ENCODE peak calls at places on chromosome 11, in eight cellular contexts. M is HL-60, H is endodermal cell, A is brain microvascular endothelial cell, S is transverse colon, L is RWPE1, P is D721Med, V is GM13977. C is an unnamed sample.

GRCh38 chr11:129117595-129118350 is 74.4 kb downstream of the ARHGAP32 start:
- DNase-seq in A (peak), V (peak), P (no peak), S (peak), M (peak), L (peak), H (peak), C (no peak)

GRCh38 chr11:63829823-63830489 is 9.0 kb upstream of the MARK2 start:
- DNase-seq in A (peak), S (no peak), H (peak), P (no peak), M (no peak), V (no peak), L (no peak), C (no peak)

GRCh38 chr11:64714664-64715063 is 8.3 kb downstream of the NRXN2 start:
- DNase-seq in A (no peak), L (no peak), H (no peak), S (no peak), P (no peak), M (no peak), V (no peak), C (no peak)

GRCh38 chr11:46916669-46917108 is 1.7 kb downstream of the LRP4 start:
- DNase-seq in S (peak), H (peak), P (no peak), M (peak), V (peak), L (peak), A (peak), C (no peak)

GRCh38 chr11:120182357-120182756 is 28.5 kb upstream of the OAF start:
- DNase-seq in L (no peak), P (no peak), A (no peak), H (no peak), M (no peak), V (no peak), S (no peak), C (no peak)

GRCh38 chr11:70494559-70495350 is 96.4 kb downstream of the CTTN start:
- DNase-seq in H (no peak), S (no peak), M (no peak), A (no peak), V (no peak), L (no peak), P (no peak), C (peak)

GRCh38 chr11:126090452-126090851 is 27.8 kb upstream of the CDON start:
- DNase-seq in L (no peak), S (no peak), A (no peak), V (no peak), P (no peak), M (no peak), H (no peak), C (no peak)

GRCh38 chr11:127789887-127790286 is 789.3 kb upstream of the KIRREL3 start:
- DNase-seq in L (peak), P (no peak), A (peak), M (peak), S (peak), V (no peak), H (peak), C (no peak)

GRCh38 chr11:68976563-68976962 is 4.2 kb downstream of the MRGPRD start:
- DNase-seq in P (no peak), V (no peak), L (no peak), H (no peak), A (no peak), S (peak), M (no peak), C (no peak)

GRCh38 chr11:47021965-47022364 is 85.4 kb downstream of the CSTPP1 start:
- DNase-seq in A (no peak), M (no peak), V (no peak), L (no peak), S (no peak), P (no peak), H (no peak), C (no peak)

GRCh38 chr11:69524291-69524882 is 42.9 kb downstream of the LINC01488 start:
- DNase-seq in P (no peak), S (no peak), H (peak), M (no peak), A (no peak), L (peak), V (no peak), C (peak)

GRCh38 chr11:19307498-19307897 is 66.8 kb upstream of the E2F8 start:
- DNase-seq in S (no peak), V (no peak), P (no peak), M (no peak), A (no peak), L (no peak), H (no peak), C (no peak)

GRCh38 chr11:92329644-92330043 is 105.0 kb downstream of the FAT3 start:
- DNase-seq in L (peak), P (no peak), S (no peak), M (no peak), A (peak), H (no peak), V (no peak), C (no peak)

GRCh38 chr11:8099291-8099899 is 18.4 kb downstream of the TUB start:
- DNase-seq in M (peak), H (peak), P (no peak), L (peak), A (peak), S (peak), V (peak), C (no peak)

GRCh38 chr11:107840120-107840479 is 18.5 kb downstream of the SLC35F2 start:
- DNase-seq in P (no peak), L (no peak), H (peak), V (no peak), S (peak), A (no peak), M (peak), C (no peak)

GRCh38 chr11:94178331-94178730 is 49.7 kb downstream of the PANX1 start:
- DNase-seq in M (no peak), A (no peak), L (no peak), S (peak), H (no peak), V (no peak), P (no peak), C (no peak)

GRCh38 chr11:57260937-57261783 is 24.1 kb upstream of the APLNR start:
- DNase-seq in A (no peak), H (no peak), P (no peak), S (no peak), M (no peak), L (no peak), V (no peak), C (no peak)

GRCh38 chr11:128624269-128625170 is 37.2 kb upstream of the ETS1 start:
- DNase-seq in P (no peak), A (no peak), H (peak), S (peak), V (peak), M (peak), L (no peak), C (no peak)

GRCh38 chr11:31819533-31820437 is 8.7 kb upstream of the PAX6 start:
- DNase-seq in S (no peak), V (peak), M (no peak), P (no peak), A (no peak), H (peak), L (no peak), C (no peak)

GRCh38 chr11:126740857-126741256 is 259.7 kb downstream of the KIRREL3 start:
- DNase-seq in A (no peak), V (no peak), H (no peak), M (no peak), L (no peak), S (no peak), P (no peak), C (no peak)

GRCh38 chr11:117099681-117100080 is 1.5 kb upstream of the SIK3 start:
- DNase-seq in V (no peak), P (no peak), S (no peak), M (no peak), A (no peak), H (no peak), L (no peak), C (no peak)

GRCh38 chr11:119619665-119620064 is 109.3 kb downstream of the NECTIN1 start:
- DNase-seq in V (no peak), M (no peak), P (no peak), L (no peak), S (no peak), A (no peak), H (no peak), C (no peak)

GRCh38 chr11:122393209-122393850 is 262.2 kb upstream of the UBASH3B start:
- DNase-seq in P (no peak), A (no peak), S (no peak), L (no peak), H (no peak), M (peak), V (no peak), C (no peak)

GRCh38 chr11:95849087-95849825 is 59.0 kb downstream of the CEP57 start:
- DNase-seq in P (no peak), V (peak), L (peak), M (peak), A (peak), S (peak), H (peak), C (no peak)

GRCh38 chr11:37503411-37504065 is 905.5 kb upstream of the RAG2 start:
- DNase-seq in H (no peak), S (no peak), P (no peak), L (no peak), A (no peak), V (no peak), M (no peak), C (no peak)

GRCh38 chr11:48052183-48053040 is 72.1 kb downstream of the PTPRJ start:
- DNase-seq in M (no peak), P (no peak), L (peak), A (peak), S (peak), H (peak), V (no peak), C (no peak)

GRCh38 chr11:40292636-40293585 is 1166.5 kb downstream of the LRRC4C start:
- DNase-seq in H (no peak), M (no peak), L (peak), A (no peak), V (no peak), S (no peak), P (no peak), C (no peak)

GRCh38 chr11:69516526-69516925 is 35.1 kb downstream of the LINC01488 start:
- DNase-seq in V (no peak), A (no peak), M (no peak), L (no peak), P (no peak), S (no peak), H (no peak), C (no peak)

GRCh38 chr11:120133216-120134105 is 4.5 kb downstream of the TRIM29 start:
- DNase-seq in M (no peak), L (no peak), S (peak), P (no peak), V (no peak), A (no peak), H (no peak), C (no peak)

GRCh38 chr11:26649884-26650283 is 72.0 kb downstream of the SLC5A12 start:
- DNase-seq in L (peak), M (peak), P (no peak), A (peak), S (peak), V (peak), H (peak), C (no peak)

GRCh38 chr11:110752890-110753289 is 40.7 kb upstream of the ARHGAP20 start:
- DNase-seq in P (no peak), M (no peak), A (no peak), H (no peak), L (no peak), S (no peak), V (no peak), C (no peak)

GRCh38 chr11:88818978-88819377 is 246.8 kb downstream of the GRM5 start:
- DNase-seq in H (no peak), A (no peak), P (no peak), V (no peak), S (no peak), M (no peak), L (no peak), C (no peak)

GRCh38 chr11:62120001-62120400 is 3.8 kb upstream of the INCENP start:
- DNase-seq in L (no peak), M (no peak), A (no peak), H (no peak), P (no peak), S (no peak), V (no peak), C (no peak)

GRCh38 chr11:854601-855342 is 12.1 kb downstream of the TSPAN4 start:
- DNase-seq in L (no peak), A (no peak), S (no peak), M (no peak), P (no peak), H (no peak), V (no peak), C (no peak)

GRCh38 chr11:34830035-34830434 is 86.1 kb downstream of the APIP start:
- DNase-seq in L (no peak), A (no peak), P (no peak), M (no peak), S (no peak), H (no peak), V (no peak), C (no peak)

GRCh38 chr11:130322126-130322525 is 7.4 kb upstream of the ZBTB44 start:
- DNase-seq in L (no peak), V (no peak), P (no peak), A (no peak), H (no peak), M (no peak), S (no peak), C (no peak)
- TF ChIP-seq CTCF in L (no peak), V (no peak), P (no peak), A (no peak), H (no peak), M (no peak), S (no peak), C (no peak)

GRCh38 chr11:74777038-74777437 is 28.4 kb downstream of the RNF169 start:
- DNase-seq in L (no peak), P (no peak), A (no peak), M (no peak), S (no peak), V (no peak), H (no peak), C (no peak)
- TF ChIP-seq CTCF in L (no peak), P (no peak), A (no peak), M (no peak), S (no peak), V (no peak), H (no peak), C (no peak)

GRCh38 chr11:113907155-113907554 is 2.6 kb downstream of the HTR3B start:
- DNase-seq in M (no peak), L (no peak), V (no peak), H (peak), A (no peak), S (no peak), P (no peak), C (no peak)

GRCh38 chr11:113906515-113906914 is 1.9 kb downstream of the HTR3B start:
- DNase-seq in V (no peak), S (no peak), P (no peak), H (peak), L (no peak), A (no peak), M (no peak), C (no peak)

GRCh38 chr11:113907681-113908080 is 3.1 kb downstream of the HTR3B start:
- DNase-seq in L (no peak), V (no peak), P (no peak), M (no peak), H (peak), A (no peak), S (no peak), C (no peak)

GRCh38 chr11:113904379-113905101 is at the start of gene HTR3B:
- DNase-seq in S (no peak), H (peak), A (no peak), P (no peak), V (no peak), M (no peak), L (no peak), C (no peak)

GRCh38 chr11:113906038-113906437 is 1.4 kb downstream of the HTR3B start:
- DNase-seq in S (peak), M (no peak), P (no peak), A (no peak), V (no peak), H (peak), L (no peak), C (no peak)
- TF ChIP-seq CTCF in S (peak), M (no peak), P (no peak), A (peak), V (no peak), H (peak), L (peak), C (no peak)

DNA sequence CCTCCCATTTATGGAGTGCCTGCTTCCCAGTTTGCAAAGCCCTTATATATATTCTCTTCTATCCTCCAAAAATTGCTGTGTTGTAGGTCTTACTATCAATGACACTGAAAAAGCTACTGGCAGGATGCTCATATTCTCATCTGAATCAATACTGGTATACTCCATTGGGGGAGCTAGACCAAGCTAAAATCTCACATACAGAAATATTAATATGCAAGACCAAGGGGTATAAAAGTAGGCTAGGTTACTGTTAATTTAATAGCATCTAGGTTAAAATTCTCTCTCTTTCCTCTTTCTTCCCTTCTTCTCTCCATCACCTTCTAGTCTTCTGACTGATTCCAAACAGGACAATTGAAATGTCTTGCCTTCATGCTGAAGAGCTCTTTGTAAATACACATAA is 17.1 kb upstream of the BDNF start:
- DNase-seq in V (no peak), L (no peak), S (no peak), M (no peak), H (no peak), A (no peak), P (no peak), C (no peak)
- TF ChIP-seq CTCF in V (peak), L (no peak), S (peak), M (peak), H (peak), A (peak), P (peak), C (no peak)

GRCh38 chr11:13247606-13248320 is 29.8 kb upstream of the BMAL1 start:
- DNase-seq in A (no peak), L (no peak), P (no peak), H (no peak), V (no peak), S (no peak), M (no peak), C (no peak)

GRCh38 chr11:13251961-13252360 is 25.6 kb upstream of the BMAL1 start:
- DNase-seq in V (no peak), P (no peak), L (no peak), M (no peak), S (no peak), H (no peak), A (no peak), C (no peak)

GRCh38 chr11:13249177-13249576 is 28.4 kb upstream of the BMAL1 start:
- DNase-seq in M (no peak), L (no peak), S (no peak), H (no peak), A (no peak), V (no peak), P (no peak), C (no peak)

DNA sequence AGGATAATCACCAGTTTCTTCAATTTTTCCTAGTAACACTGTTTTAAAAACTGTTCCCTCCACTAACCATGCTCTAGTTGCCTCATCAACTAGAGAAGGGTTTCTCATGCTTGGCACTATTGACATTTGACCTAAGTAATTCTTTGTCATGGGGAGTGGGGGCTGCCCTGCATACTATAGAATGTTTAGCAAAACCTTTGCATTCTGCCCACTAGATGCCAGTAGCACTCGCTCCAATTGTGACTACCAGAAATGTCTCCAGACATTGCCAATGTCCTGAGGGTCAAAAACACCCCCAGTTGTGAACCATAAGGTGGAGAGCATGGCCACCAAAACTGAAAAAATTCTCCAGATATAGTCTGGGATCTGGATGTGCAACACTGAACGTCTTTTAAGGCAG is 27.6 kb upstream of the BMAL1 start:
- DNase-seq in A (no peak), P (no peak), S (no peak), L (peak), V (no peak), M (no peak), H (no peak), C (no peak)
- TF ChIP-seq CTCF in A (peak), P (peak), S (no peak), L (no peak), V (peak), M (no peak), H (peak), C (no peak)

GRCh38 chr11:78715639-78716311 is 141.1 kb upstream of the NARS2 start:
- DNase-seq in M (peak), H (peak), L (peak), A (peak), P (no peak), V (peak), S (peak), C (no peak)
- TF ChIP-seq CTCF in M (peak), H (peak), L (peak), A (peak), P (peak), V (peak), S (peak), C (peak)